ENCODE peak calls at places on chromosome 5, in six cellular contexts. U is neuronal stem cell, W is IMR-90, R is mesenchymal stem cell, O is trophoblast cell, Z is H1. B is an unnamed sample.

GRCh38 chr5:167973126-167973525 is 318.3 kb upstream of the WWC1 start:
- DNase-seq in U (no peak), W (no peak), R (no peak), O (no peak), Z (no peak), B (no peak)

GRCh38 chr5:167573274-167574127 is 717.9 kb upstream of the WWC1 start:
- DNase-seq in U (peak), W (peak), R (peak), O (no peak), Z (peak), B (peak)

GRCh38 chr5:138438724-138439536 is at the start of gene REEP2:
- DNase-seq in U (peak), W (peak), R (peak), O (peak), Z (peak), B (peak)

GRCh38 chr5:179530069-179530998 is 20.0 kb upstream of the RUFY1 start:
- DNase-seq in U (peak), W (no peak), R (peak), O (peak), Z (peak), B (peak)

GRCh38 chr5:30956251-30956650 is 237.2 kb upstream of the CDH6 start:
- DNase-seq in U (no peak), W (no peak), R (no peak), O (no peak), Z (no peak), B (no peak)

GRCh38 chr5:107668154-107668932 is 2.4 kb downstream of the EFNA5 start:
- DNase-seq in U (no peak), W (no peak), R (no peak), O (peak), Z (no peak), B (peak)

GRCh38 chr5:156879665-156880285 is 29.7 kb downstream of the PPP1R2B start:
- DNase-seq in U (no peak), W (no peak), R (no peak), O (no peak), Z (no peak), B (no peak)

GRCh38 chr5:133947431-133947841 is 21.0 kb downstream of the C5orf15 start:
- DNase-seq in U (no peak), W (peak), R (no peak), O (no peak), Z (no peak), B (no peak)

GRCh38 chr5:177095088-177095669 is 8.5 kb downstream of the FGFR4 start:
- DNase-seq in U (no peak), W (no peak), R (no peak), O (no peak), Z (no peak), B (no peak)

GRCh38 chr5:52776116-52776515 is 11.6 kb upstream of the ITGA1 start:
- DNase-seq in U (no peak), W (no peak), R (no peak), O (no peak), Z (no peak), B (no peak)

DNA sequence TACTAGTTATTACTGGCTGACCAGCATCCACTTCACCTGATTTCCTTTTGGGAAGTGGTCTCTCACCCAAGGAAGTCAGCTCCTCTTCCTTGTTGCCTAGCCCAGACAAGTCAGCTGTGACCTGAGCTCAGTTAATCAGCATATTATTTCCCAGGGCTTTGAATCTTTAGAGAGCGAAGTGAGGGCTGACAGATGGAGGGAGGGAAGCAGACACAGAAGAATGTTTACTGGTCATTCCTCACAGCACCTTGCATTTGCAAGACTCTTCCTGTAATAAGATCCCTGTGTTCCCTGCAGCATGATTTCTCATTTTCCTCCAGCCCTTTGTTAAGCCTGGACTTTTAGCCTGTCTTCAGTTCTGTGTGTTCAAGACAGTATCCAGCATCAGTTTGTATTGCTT is 50.0 kb downstream of the MAN2A1 start:
- DNase-seq in U (peak), W (peak), R (peak), O (peak), Z (no peak), B (peak)
- H2AK5ac ChIP-seq in U (no peak), W (peak), R (peak), O (no peak), Z (peak), B (peak)

DNA sequence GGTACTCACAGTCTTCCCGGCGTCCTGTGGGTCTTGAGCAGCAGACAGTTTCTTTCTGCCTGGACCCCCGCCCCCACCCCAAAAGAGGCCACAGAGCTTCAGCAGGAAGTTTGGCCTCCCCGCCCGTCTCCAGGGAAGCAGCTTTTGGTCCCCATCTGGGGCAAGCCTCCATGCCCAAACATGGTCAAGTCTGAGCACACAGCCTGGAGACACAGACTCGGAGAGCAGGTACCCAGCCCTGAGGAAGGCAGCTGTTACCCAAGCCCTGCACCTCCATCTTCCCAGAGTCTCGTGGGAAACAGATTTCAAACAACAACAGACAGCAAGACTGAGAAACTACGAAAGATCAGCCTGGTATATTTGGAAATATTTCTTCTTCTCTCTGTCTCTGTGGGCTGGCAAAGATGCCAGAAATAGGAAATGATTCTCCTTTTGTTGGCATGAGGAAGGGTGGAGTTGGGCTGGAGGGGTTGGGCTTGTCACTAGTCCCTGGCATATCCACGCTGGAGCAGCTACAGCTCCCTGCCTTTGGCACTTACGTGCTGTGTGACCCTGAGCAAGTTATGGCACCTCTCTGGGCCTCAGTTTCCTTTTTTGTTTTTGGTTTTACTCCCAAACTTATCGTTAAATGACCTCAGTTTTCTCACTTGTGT is at the start of gene KCNMB1:
- DNase-seq in U (no peak), W (no peak), R (no peak), O (no peak), Z (no peak), B (peak)
- H3K4me3 ChIP-seq in U (no peak), W (no peak), R (no peak), O (no peak), Z (no peak), B (no peak)

GRCh38 chr5:39266442-39266841 is 47.1 kb upstream of the FYB1 start:
- DNase-seq in U (no peak), W (peak), R (no peak), O (no peak), Z (no peak), B (no peak)
- H2AK5ac ChIP-seq in U (no peak), W (no peak), R (no peak), O (no peak), Z (no peak), B (no peak)

GRCh38 chr5:159310492-159310891 is 19.8 kb downstream of the IL12B start:
- DNase-seq in U (peak), W (no peak), R (no peak), O (peak), Z (peak), B (peak)
- H3K4me3 ChIP-seq in U (peak), W (no peak), R (peak), O (no peak), Z (peak), B (no peak)

GRCh38 chr5:65984098-65984885 is 57.9 kb downstream of the ERBIN start:
- DNase-seq in U (no peak), W (no peak), R (no peak), O (no peak), Z (no peak), B (peak)
- H2AK5ac ChIP-seq in U (no peak), W (no peak), R (peak), O (no peak), Z (no peak), B (no peak)

DNA sequence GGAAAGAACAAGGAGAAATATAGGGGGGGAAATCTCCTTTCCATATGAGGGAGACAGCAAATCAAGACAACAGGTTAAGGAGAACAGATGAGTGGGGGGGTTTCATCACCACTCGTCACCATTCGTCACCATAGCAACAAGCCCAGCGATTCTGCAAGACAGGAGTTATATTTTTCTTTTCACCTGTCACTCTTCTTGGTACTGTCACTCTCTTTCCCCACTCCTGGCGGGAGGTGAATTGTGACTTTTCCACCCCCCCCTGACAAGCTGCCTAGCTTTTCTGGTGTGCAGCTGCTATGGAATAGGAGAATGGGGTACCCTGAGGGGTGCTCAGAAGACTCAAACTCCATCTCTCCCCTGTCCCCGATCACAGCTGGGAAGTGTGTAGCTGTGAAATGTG is 239.9 kb downstream of the FAM114A2 start:
- DNase-seq in U (no peak), W (no peak), R (no peak), O (no peak), Z (no peak), B (no peak)
- H3K4me3 ChIP-seq in U (no peak), W (no peak), R (no peak), O (no peak), Z (no peak), B (no peak)

DNA sequence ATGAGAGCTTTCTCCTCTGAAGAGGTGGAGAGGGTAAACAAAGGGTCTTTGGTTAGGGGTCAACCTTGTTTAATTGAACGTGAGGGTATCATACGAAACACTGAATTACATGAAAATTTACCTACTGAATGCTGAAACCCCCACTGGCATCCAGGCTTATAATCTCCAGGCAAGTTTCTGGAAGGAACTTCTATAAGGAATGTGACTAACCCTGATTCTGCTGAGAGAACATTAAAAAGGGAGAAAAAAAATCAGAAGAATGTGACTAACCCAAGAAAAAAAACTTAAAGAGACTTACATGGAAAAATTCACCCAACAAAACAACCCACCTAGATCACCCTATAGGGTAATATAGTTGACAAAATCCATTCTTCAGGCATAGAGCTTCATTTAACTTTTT is 55.5 kb downstream of the APC start:
- DNase-seq in U (no peak), W (no peak), R (no peak), O (peak), Z (no peak), B (peak)
- H2AK5ac ChIP-seq in U (no peak), W (no peak), R (no peak), O (no peak), Z (no peak), B (no peak)

GRCh38 chr5:3896098-3896497 is 300.5 kb downstream of the IRX1 start:
- DNase-seq in U (no peak), W (no peak), R (no peak), O (no peak), Z (no peak), B (no peak)
- H3K4me3 ChIP-seq in U (no peak), W (no peak), R (no peak), O (no peak), Z (no peak), B (no peak)